ENCODE peak calls at places on chromosome 1, in seven cellular contexts. One of them, this sample, is unnamed.

GRCh38 chr1:38009088-38009840 is 3.3 kb upstream of the UTP11 start:
- DNase-seq in CD4-positive, CD25-positive, alpha-beta regulatory T cell: peak
- DNase-seq in fibroblast of the aortic adventitia: peak
- DNase-seq in cardiac muscle cell: peak
- DNase-seq in IMR-90: peak
- DNase-seq in fibroblast of lung: no peak
- DNase-seq in mesendoderm: peak
- DNase-seq in this sample: peak

GRCh38 chr1:10795305-10796021 is 983 bp downstream of the CASZ1 start:
- DNase-seq in IMR-90: no peak
- DNase-seq in mesendoderm: no peak
- DNase-seq in fibroblast of lung: no peak
- DNase-seq in fibroblast of the aortic adventitia: no peak
- DNase-seq in CD4-positive, CD25-positive, alpha-beta regulatory T cell: no peak
- DNase-seq in cardiac muscle cell: peak
- DNase-seq in this sample: no peak

GRCh38 chr1:165696625-165697100 is 1.7 kb downstream of the ALDH9A1 start:
- DNase-seq in fibroblast of lung: peak
- DNase-seq in CD4-positive, CD25-positive, alpha-beta regulatory T cell: no peak
- DNase-seq in IMR-90: peak
- DNase-seq in cardiac muscle cell: no peak
- DNase-seq in fibroblast of the aortic adventitia: peak
- DNase-seq in mesendoderm: no peak
- DNase-seq in this sample: peak

GRCh38 chr1:115229016-115229415 is 109.0 kb downstream of the NGF start:
- DNase-seq in fibroblast of the aortic adventitia: no peak
- DNase-seq in fibroblast of lung: no peak
- DNase-seq in IMR-90: no peak
- DNase-seq in cardiac muscle cell: no peak
- DNase-seq in mesendoderm: no peak
- DNase-seq in CD4-positive, CD25-positive, alpha-beta regulatory T cell: no peak
- DNase-seq in this sample: no peak

GRCh38 chr1:213649373-213649772 is 338.4 kb upstream of the PROX1 start:
- DNase-seq in fibroblast of lung: no peak
- DNase-seq in CD4-positive, CD25-positive, alpha-beta regulatory T cell: no peak
- DNase-seq in fibroblast of the aortic adventitia: no peak
- DNase-seq in mesendoderm: peak
- DNase-seq in cardiac muscle cell: no peak
- DNase-seq in IMR-90: no peak
- DNase-seq in this sample: no peak

GRCh38 chr1:245997471-245998258 is 509.4 kb downstream of the SMYD3 start:
- DNase-seq in fibroblast of lung: peak
- DNase-seq in cardiac muscle cell: peak
- DNase-seq in mesendoderm: no peak
- DNase-seq in IMR-90: peak
- DNase-seq in fibroblast of the aortic adventitia: peak
- DNase-seq in CD4-positive, CD25-positive, alpha-beta regulatory T cell: no peak
- DNase-seq in this sample: peak

GRCh38 chr1:223135176-223135575 is 7.9 kb downstream of the TLR5 start:
- DNase-seq in cardiac muscle cell: no peak
- DNase-seq in fibroblast of the aortic adventitia: peak
- DNase-seq in IMR-90: peak
- DNase-seq in fibroblast of lung: peak
- DNase-seq in CD4-positive, CD25-positive, alpha-beta regulatory T cell: no peak
- DNase-seq in mesendoderm: no peak
- DNase-seq in this sample: peak

GRCh38 chr1:172894345-172895049 is 156.2 kb downstream of the TNFSF18 start:
- DNase-seq in IMR-90: no peak
- DNase-seq in cardiac muscle cell: no peak
- DNase-seq in fibroblast of the aortic adventitia: no peak
- DNase-seq in CD4-positive, CD25-positive, alpha-beta regulatory T cell: peak
- DNase-seq in fibroblast of lung: no peak
- DNase-seq in mesendoderm: no peak
- DNase-seq in this sample: no peak

GRCh38 chr1:55172272-55172671 is 42.9 kb downstream of the USP24 start:
- DNase-seq in IMR-90: no peak
- DNase-seq in fibroblast of the aortic adventitia: no peak
- DNase-seq in fibroblast of lung: no peak
- DNase-seq in mesendoderm: no peak
- DNase-seq in cardiac muscle cell: peak
- DNase-seq in CD4-positive, CD25-positive, alpha-beta regulatory T cell: no peak
- DNase-seq in this sample: no peak

GRCh38 chr1:89610457-89610991 is 22.4 kb upstream of the LRRC8C start:
- DNase-seq in cardiac muscle cell: no peak
- DNase-seq in IMR-90: no peak
- DNase-seq in fibroblast of the aortic adventitia: no peak
- DNase-seq in fibroblast of lung: no peak
- DNase-seq in CD4-positive, CD25-positive, alpha-beta regulatory T cell: peak
- DNase-seq in mesendoderm: peak
- DNase-seq in this sample: no peak

GRCh38 chr1:152047954-152048640 is 11.3 kb upstream of the S100A11 start:
- DNase-seq in fibroblast of lung: peak
- DNase-seq in IMR-90: peak
- DNase-seq in cardiac muscle cell: peak
- DNase-seq in fibroblast of the aortic adventitia: peak
- DNase-seq in CD4-positive, CD25-positive, alpha-beta regulatory T cell: peak
- DNase-seq in mesendoderm: peak
- DNase-seq in this sample: peak
- H3K4me3 ChIP-seq in fibroblast of lung: peak
- H3K4me3 ChIP-seq in IMR-90: peak
- H3K4me3 ChIP-seq in cardiac muscle cell: no peak
- H3K4me3 ChIP-seq in fibroblast of the aortic adventitia: peak
- H3K4me3 ChIP-seq in CD4-positive, CD25-positive, alpha-beta regulatory T cell: peak
- H3K4me3 ChIP-seq in mesendoderm: no peak
- H3K4me3 ChIP-seq in this sample: peak

GRCh38 chr1:205042911-205043806 is at the start of gene CNTN2:
- DNase-seq in mesendoderm: peak
- DNase-seq in fibroblast of the aortic adventitia: no peak
- DNase-seq in cardiac muscle cell: peak
- DNase-seq in CD4-positive, CD25-positive, alpha-beta regulatory T cell: no peak
- DNase-seq in IMR-90: no peak
- DNase-seq in fibroblast of lung: no peak
- DNase-seq in this sample: no peak
- H3K4me3 ChIP-seq in mesendoderm: no peak
- H3K4me3 ChIP-seq in fibroblast of the aortic adventitia: no peak
- H3K4me3 ChIP-seq in cardiac muscle cell: no peak
- H3K4me3 ChIP-seq in CD4-positive, CD25-positive, alpha-beta regulatory T cell: no peak
- H3K4me3 ChIP-seq in IMR-90: no peak
- H3K4me3 ChIP-seq in fibroblast of lung: no peak
- H3K4me3 ChIP-seq in this sample: no peak

DNA sequence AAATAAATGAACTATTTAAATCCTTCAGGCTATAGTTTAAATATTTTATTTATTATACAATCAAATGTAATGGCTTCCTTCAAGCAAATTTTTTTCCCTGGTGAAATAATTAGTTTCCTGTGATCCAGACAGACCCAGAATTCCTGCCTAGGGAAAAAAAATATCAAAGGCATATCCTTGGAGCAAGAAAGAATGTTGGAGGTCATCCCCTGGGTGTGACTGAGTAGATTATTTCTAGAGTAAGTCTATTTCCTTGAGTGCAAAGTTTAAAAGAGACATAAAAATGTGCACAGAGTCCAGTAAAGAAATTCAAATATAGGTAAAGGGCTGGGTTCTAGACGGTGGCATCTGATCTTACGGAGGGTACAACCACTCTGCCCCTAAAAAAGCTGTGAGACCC is 32.2 kb upstream of the SAMD13 start:
- DNase-seq in CD4-positive, CD25-positive, alpha-beta regulatory T cell: no peak
- DNase-seq in IMR-90: no peak
- DNase-seq in fibroblast of the aortic adventitia: no peak
- DNase-seq in mesendoderm: no peak
- DNase-seq in cardiac muscle cell: no peak
- DNase-seq in fibroblast of lung: no peak
- DNase-seq in this sample: no peak
- H3K4me3 ChIP-seq in CD4-positive, CD25-positive, alpha-beta regulatory T cell: no peak
- H3K4me3 ChIP-seq in IMR-90: no peak
- H3K4me3 ChIP-seq in fibroblast of the aortic adventitia: no peak
- H3K4me3 ChIP-seq in mesendoderm: no peak
- H3K4me3 ChIP-seq in cardiac muscle cell: no peak
- H3K4me3 ChIP-seq in fibroblast of lung: no peak
- H3K4me3 ChIP-seq in this sample: no peak

GRCh38 chr1:43934986-43935324 is 1.4 kb downstream of the ARTN start:
- DNase-seq in fibroblast of the aortic adventitia: no peak
- DNase-seq in CD4-positive, CD25-positive, alpha-beta regulatory T cell: no peak
- DNase-seq in fibroblast of lung: no peak
- DNase-seq in cardiac muscle cell: no peak
- DNase-seq in IMR-90: no peak
- DNase-seq in mesendoderm: no peak
- DNase-seq in this sample: no peak
- H3K4me3 ChIP-seq in fibroblast of the aortic adventitia: no peak
- H3K4me3 ChIP-seq in CD4-positive, CD25-positive, alpha-beta regulatory T cell: no peak
- H3K4me3 ChIP-seq in fibroblast of lung: no peak
- H3K4me3 ChIP-seq in cardiac muscle cell: no peak
- H3K4me3 ChIP-seq in IMR-90: no peak
- H3K4me3 ChIP-seq in mesendoderm: no peak
- H3K4me3 ChIP-seq in this sample: no peak

GRCh38 chr1:156896490-156897033 is 3.0 kb downstream of the PEAR1 start:
- DNase-seq in mesendoderm: peak
- DNase-seq in fibroblast of the aortic adventitia: peak
- DNase-seq in CD4-positive, CD25-positive, alpha-beta regulatory T cell: no peak
- DNase-seq in fibroblast of lung: peak
- DNase-seq in cardiac muscle cell: no peak
- DNase-seq in IMR-90: peak
- DNase-seq in this sample: peak

GRCh38 chr1:156900019-156900718 is 6.7 kb downstream of the PEAR1 start:
- DNase-seq in mesendoderm: no peak
- DNase-seq in cardiac muscle cell: no peak
- DNase-seq in fibroblast of lung: peak
- DNase-seq in fibroblast of the aortic adventitia: peak
- DNase-seq in CD4-positive, CD25-positive, alpha-beta regulatory T cell: no peak
- DNase-seq in IMR-90: peak
- DNase-seq in this sample: peak

GRCh38 chr1:156898971-156899657 is 5.6 kb downstream of the PEAR1 start:
- DNase-seq in fibroblast of lung: no peak
- DNase-seq in fibroblast of the aortic adventitia: no peak
- DNase-seq in mesendoderm: no peak
- DNase-seq in CD4-positive, CD25-positive, alpha-beta regulatory T cell: no peak
- DNase-seq in cardiac muscle cell: no peak
- DNase-seq in IMR-90: no peak
- DNase-seq in this sample: no peak

GRCh38 chr1:156897078-156897825 is 3.7 kb downstream of the PEAR1 start:
- DNase-seq in CD4-positive, CD25-positive, alpha-beta regulatory T cell: no peak
- DNase-seq in IMR-90: peak
- DNase-seq in fibroblast of the aortic adventitia: peak
- DNase-seq in mesendoderm: no peak
- DNase-seq in cardiac muscle cell: no peak
- DNase-seq in fibroblast of lung: peak
- DNase-seq in this sample: peak

DNA sequence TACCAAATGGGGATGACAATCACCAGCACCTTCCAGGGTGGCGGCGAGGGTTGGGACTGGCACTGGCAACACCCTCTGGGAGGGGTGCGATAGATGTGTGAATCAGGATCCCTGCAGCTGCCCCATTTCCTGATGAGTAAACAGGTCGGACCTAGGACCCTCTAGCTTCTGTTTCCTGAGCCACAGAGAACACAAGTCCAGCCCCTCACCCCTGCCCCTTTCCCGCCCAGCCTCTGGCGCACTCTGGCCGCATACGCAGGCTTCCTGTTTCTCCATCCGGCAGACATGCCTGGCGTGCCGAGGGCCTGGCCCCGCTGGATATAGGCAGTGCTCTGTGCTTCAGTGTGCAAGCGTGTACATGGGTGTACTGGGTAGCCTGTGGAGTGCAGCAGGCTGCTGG is 4.6 kb downstream of the PEAR1 start:
- DNase-seq in fibroblast of lung: peak
- DNase-seq in fibroblast of the aortic adventitia: peak
- DNase-seq in cardiac muscle cell: no peak
- DNase-seq in CD4-positive, CD25-positive, alpha-beta regulatory T cell: peak
- DNase-seq in mesendoderm: no peak
- DNase-seq in IMR-90: peak
- DNase-seq in this sample: peak
- H3K4me3 ChIP-seq in fibroblast of lung: peak
- H3K4me3 ChIP-seq in fibroblast of the aortic adventitia: peak
- H3K4me3 ChIP-seq in cardiac muscle cell: no peak
- H3K4me3 ChIP-seq in CD4-positive, CD25-positive, alpha-beta regulatory T cell: no peak
- H3K4me3 ChIP-seq in mesendoderm: no peak
- H3K4me3 ChIP-seq in IMR-90: no peak
- H3K4me3 ChIP-seq in this sample: no peak

This sample was measured in fibroblast of pulmonary artery.